ENCODE peak calls at places on chromosomes 2 and 18, in six cellular contexts. One of them, this sample, is unnamed. For H3K9me3, the result is how much of the 10 kb centered on the place peaks cover.

GRCh38 chr2:223725494-223725893 is 111.9 kb downstream of the AP1S3 start:
- DNase-seq in heart left ventricle: peak
- DNase-seq in IMR-90: peak
- DNase-seq in ovary: peak
- DNase-seq in AG04450: peak
- DNase-seq in colonic mucosa: peak
- DNase-seq in this sample: peak

GRCh38 chr2:96538487-96539214 is 2.1 kb downstream of the ARID5A start:
- DNase-seq in heart left ventricle: peak
- DNase-seq in IMR-90: no peak
- DNase-seq in ovary: peak
- DNase-seq in AG04450: no peak
- DNase-seq in colonic mucosa: peak
- DNase-seq in this sample: peak

GRCh38 chr2:65939687-65940086 is 495.2 kb upstream of the MEIS1 start:
- DNase-seq in heart left ventricle: no peak
- DNase-seq in IMR-90: no peak
- DNase-seq in ovary: no peak
- DNase-seq in AG04450: no peak
- DNase-seq in colonic mucosa: no peak
- DNase-seq in this sample: no peak

GRCh38 chr2:118300807-118301206 is 212.5 kb downstream of the INSIG2 start:
- DNase-seq in heart left ventricle: no peak
- DNase-seq in IMR-90: no peak
- DNase-seq in ovary: no peak
- DNase-seq in AG04450: no peak
- DNase-seq in colonic mucosa: no peak
- DNase-seq in this sample: no peak

GRCh38 chr2:231113489-231113888 is 11.4 kb downstream of the HTR2B start:
- DNase-seq in heart left ventricle: no peak
- DNase-seq in IMR-90: no peak
- DNase-seq in ovary: no peak
- DNase-seq in AG04450: no peak
- DNase-seq in colonic mucosa: no peak
- DNase-seq in this sample: no peak

GRCh38 chr2:221716434-221717303 is 144.6 kb upstream of the EPHA4 start:
- DNase-seq in heart left ventricle: no peak
- DNase-seq in IMR-90: peak
- DNase-seq in ovary: no peak
- DNase-seq in AG04450: no peak
- DNase-seq in colonic mucosa: peak
- DNase-seq in this sample: no peak

GRCh38 chr2:7672027-7672684 is 754.9 kb downstream of the RNF144A start:
- DNase-seq in heart left ventricle: no peak
- DNase-seq in IMR-90: peak
- DNase-seq in ovary: no peak
- DNase-seq in AG04450: peak
- DNase-seq in colonic mucosa: peak
- DNase-seq in this sample: peak

GRCh38 chr18:58674863-58675472 is 3.7 kb downstream of the MALT1 start:
- DNase-seq in heart left ventricle: no peak
- DNase-seq in IMR-90: peak
- DNase-seq in ovary: no peak
- DNase-seq in AG04450: no peak
- DNase-seq in colonic mucosa: no peak
- DNase-seq in this sample: peak

GRCh38 chr18:56873441-56874140 is 222.4 kb downstream of the WDR7 start:
- DNase-seq in heart left ventricle: no peak
- DNase-seq in IMR-90: no peak
- DNase-seq in ovary: no peak
- DNase-seq in AG04450: no peak
- DNase-seq in colonic mucosa: no peak
- DNase-seq in this sample: peak

GRCh38 chr2:98577313-98577712 is 31.0 kb downstream of the COA5 start:
- DNase-seq in heart left ventricle: no peak
- DNase-seq in IMR-90: no peak
- DNase-seq in ovary: no peak
- DNase-seq in AG04450: no peak
- DNase-seq in colonic mucosa: peak
- DNase-seq in this sample: no peak

GRCh38 chr2:64263315-64263714 is 119.1 kb upstream of the PELI1 start:
- DNase-seq in heart left ventricle: no peak
- DNase-seq in IMR-90: peak
- DNase-seq in ovary: no peak
- DNase-seq in AG04450: peak
- DNase-seq in colonic mucosa: no peak
- DNase-seq in this sample: peak

GRCh38 chr2:46561731-46562450 is 82.5 kb downstream of the TMEM247 start:
- DNase-seq in heart left ventricle: peak
- DNase-seq in IMR-90: no peak
- DNase-seq in ovary: no peak
- DNase-seq in AG04450: no peak
- DNase-seq in colonic mucosa: no peak
- DNase-seq in this sample: no peak

GRCh38 chr18:2173464-2173863 is 397.8 kb downstream of the METTL4 start:
- DNase-seq in heart left ventricle: peak
- DNase-seq in IMR-90: peak
- DNase-seq in ovary: no peak
- DNase-seq in AG04450: peak
- DNase-seq in colonic mucosa: no peak
- DNase-seq in this sample: peak

GRCh38 chr2:24123212-24124002 is at the start of the genes FAM228B and PFN4:
- DNase-seq in heart left ventricle: peak
- DNase-seq in IMR-90: peak
- DNase-seq in ovary: peak
- DNase-seq in AG04450: peak
- DNase-seq in colonic mucosa: peak
- DNase-seq in this sample: peak

GRCh38 chr2:222364280-222364895 is 60.0 kb upstream of the SGPP2 start:
- DNase-seq in heart left ventricle: no peak
- DNase-seq in IMR-90: no peak
- DNase-seq in ovary: no peak
- DNase-seq in AG04450: no peak
- DNase-seq in colonic mucosa: no peak
- DNase-seq in this sample: peak

GRCh38 chr2:50820176-50820575 is 211.8 kb downstream of the NRXN1 start:
- DNase-seq in heart left ventricle: no peak
- DNase-seq in IMR-90: no peak
- DNase-seq in ovary: no peak
- DNase-seq in AG04450: no peak
- DNase-seq in colonic mucosa: no peak
- DNase-seq in this sample: no peak

GRCh38 chr2:152602750-152603149 is 114.5 kb downstream of the PRPF40A start:
- DNase-seq in heart left ventricle: no peak
- DNase-seq in IMR-90: no peak
- DNase-seq in ovary: no peak
- DNase-seq in AG04450: no peak
- DNase-seq in colonic mucosa: no peak
- DNase-seq in this sample: no peak

GRCh38 chr18:46152436-46152807 is 48.2 kb downstream of the HAUS1 start:
- DNase-seq in heart left ventricle: peak
- DNase-seq in IMR-90: peak
- DNase-seq in ovary: no peak
- DNase-seq in AG04450: no peak
- DNase-seq in colonic mucosa: no peak
- DNase-seq in this sample: peak

GRCh38 chr18:61702007-61702406 is 190.8 kb downstream of the RNF152 start:
- DNase-seq in heart left ventricle: no peak
- DNase-seq in IMR-90: peak
- DNase-seq in ovary: no peak
- DNase-seq in AG04450: no peak
- DNase-seq in colonic mucosa: no peak
- DNase-seq in this sample: peak

GRCh38 chr2:112787294-112787693 is 3.0 kb upstream of the IL1A start:
- DNase-seq in heart left ventricle: no peak
- DNase-seq in IMR-90: no peak
- DNase-seq in ovary: no peak
- DNase-seq in AG04450: no peak
- DNase-seq in colonic mucosa: no peak
- DNase-seq in this sample: peak

GRCh38 chr2:7190587-7191320 is 273.5 kb downstream of the RNF144A start:
- DNase-seq in heart left ventricle: no peak
- DNase-seq in IMR-90: no peak
- DNase-seq in ovary: no peak
- DNase-seq in AG04450: no peak
- DNase-seq in colonic mucosa: no peak
- DNase-seq in this sample: no peak

GRCh38 chr18:62720048-62720447 is 4.7 kb downstream of the PHLPP1 start:
- DNase-seq in heart left ventricle: no peak
- DNase-seq in IMR-90: no peak
- DNase-seq in ovary: no peak
- DNase-seq in AG04450: no peak
- DNase-seq in colonic mucosa: no peak
- DNase-seq in this sample: no peak

GRCh38 chr18:54717673-54718435 is 110.4 kb upstream of the RAB27B start:
- DNase-seq in heart left ventricle: no peak
- DNase-seq in IMR-90: no peak
- DNase-seq in ovary: no peak
- DNase-seq in AG04450: no peak
- DNase-seq in colonic mucosa: no peak
- DNase-seq in this sample: peak

GRCh38 chr2:157839162-157839801 is 36.8 kb downstream of the ACVR1 start:
- DNase-seq in heart left ventricle: peak
- DNase-seq in IMR-90: peak
- DNase-seq in ovary: no peak
- DNase-seq in AG04450: no peak
- DNase-seq in colonic mucosa: no peak
- DNase-seq in this sample: peak

GRCh38 chr2:16019060-16019475 is 78.7 kb downstream of the MYCN start:
- DNase-seq in heart left ventricle: no peak
- DNase-seq in IMR-90: no peak
- DNase-seq in ovary: no peak
- DNase-seq in AG04450: no peak
- DNase-seq in colonic mucosa: no peak
- DNase-seq in this sample: no peak

GRCh38 chr18:8799593-8799992 is 94.2 kb downstream of the MTCL1 start:
- DNase-seq in heart left ventricle: no peak
- DNase-seq in IMR-90: peak
- DNase-seq in ovary: no peak
- DNase-seq in AG04450: no peak
- DNase-seq in colonic mucosa: no peak
- DNase-seq in this sample: no peak

GRCh38 chr2:186733414-186733813 is 39.6 kb downstream of the FAM171B start:
- DNase-seq in heart left ventricle: no peak
- DNase-seq in IMR-90: no peak
- DNase-seq in ovary: no peak
- DNase-seq in AG04450: no peak
- DNase-seq in colonic mucosa: no peak
- DNase-seq in this sample: no peak

DNA sequence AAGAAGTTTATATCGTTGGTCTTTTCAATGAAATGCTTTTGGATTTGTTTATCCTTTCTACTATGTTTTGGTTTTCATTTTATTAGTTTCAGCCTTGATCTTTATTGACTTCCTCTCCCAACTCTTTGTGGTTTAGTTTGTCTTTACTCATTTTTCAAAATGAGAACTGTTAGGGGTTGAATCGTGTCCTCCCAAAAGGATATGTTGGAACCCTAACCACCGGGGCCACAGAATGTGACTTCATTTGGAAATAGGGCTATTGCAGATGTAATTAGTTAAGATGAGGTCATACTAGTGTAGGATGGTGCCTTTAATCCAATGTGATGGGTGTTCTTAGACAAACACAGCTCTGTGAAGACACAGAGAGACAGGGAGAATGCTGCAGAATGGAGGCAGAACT is 60.4 kb upstream of the IL1R2 start:
- DNase-seq in heart left ventricle: no peak
- DNase-seq in IMR-90: no peak
- DNase-seq in ovary: no peak
- DNase-seq in AG04450: no peak
- DNase-seq in colonic mucosa: no peak
- DNase-seq in this sample: no peak
- H3K9me3 ChIP-seq in heart left ventricle: under half
- H3K9me3 ChIP-seq in IMR-90: under half
- H3K9me3 ChIP-seq in ovary: under half
- H3K9me3 ChIP-seq in AG04450: under half
- H3K9me3 ChIP-seq in colonic mucosa: under half
- H3K9me3 ChIP-seq in this sample: under half

GRCh38 chr2:28103611-28104010 is 213.1 kb downstream of the BABAM2 start:
- DNase-seq in heart left ventricle: no peak
- DNase-seq in IMR-90: no peak
- DNase-seq in ovary: no peak
- DNase-seq in AG04450: no peak
- DNase-seq in colonic mucosa: no peak
- DNase-seq in this sample: no peak
- H3K27ac ChIP-seq in heart left ventricle: peak
- H3K27ac ChIP-seq in IMR-90: peak
- H3K27ac ChIP-seq in ovary: no peak
- H3K27ac ChIP-seq in AG04450: no peak
- H3K27ac ChIP-seq in colonic mucosa: no peak
- H3K27ac ChIP-seq in this sample: no peak

GRCh38 chr2:168801456-168801855 is 981 bp upstream of the NOSTRIN start:
- DNase-seq in heart left ventricle: no peak
- DNase-seq in IMR-90: no peak
- DNase-seq in ovary: no peak
- DNase-seq in AG04450: no peak
- DNase-seq in colonic mucosa: no peak
- DNase-seq in this sample: no peak

GRCh38 chr2:168804214-168804613 is 1.8 kb downstream of the NOSTRIN start:
- DNase-seq in heart left ventricle: no peak
- DNase-seq in IMR-90: no peak
- DNase-seq in ovary: no peak
- DNase-seq in AG04450: no peak
- DNase-seq in colonic mucosa: no peak
- DNase-seq in this sample: no peak

GRCh38 chr2:168805615-168806014 is 3.2 kb downstream of the NOSTRIN start:
- DNase-seq in heart left ventricle: no peak
- DNase-seq in IMR-90: no peak
- DNase-seq in ovary: no peak
- DNase-seq in AG04450: no peak
- DNase-seq in colonic mucosa: no peak
- DNase-seq in this sample: no peak

GRCh38 chr2:168801961-168802824 is at the start of gene NOSTRIN:
- DNase-seq in heart left ventricle: peak
- DNase-seq in IMR-90: peak
- DNase-seq in ovary: peak
- DNase-seq in AG04450: no peak
- DNase-seq in colonic mucosa: peak
- DNase-seq in this sample: peak

GRCh38 chr2:168802825-168803726 is 639 bp downstream of the NOSTRIN start:
- DNase-seq in heart left ventricle: no peak
- DNase-seq in IMR-90: no peak
- DNase-seq in ovary: no peak
- DNase-seq in AG04450: no peak
- DNase-seq in colonic mucosa: no peak
- DNase-seq in this sample: no peak
- H3K4me3 ChIP-seq in heart left ventricle: peak
- H3K4me3 ChIP-seq in IMR-90: no peak
- H3K4me3 ChIP-seq in ovary: peak
- H3K4me3 ChIP-seq in AG04450: no peak
- H3K4me3 ChIP-seq in colonic mucosa: peak
- H3K4me3 ChIP-seq in this sample: no peak

GRCh38 chr2:44930274-44930826 is 11.2 kb upstream of the SIX3 start:
- DNase-seq in heart left ventricle: no peak
- DNase-seq in IMR-90: no peak
- DNase-seq in ovary: no peak
- DNase-seq in AG04450: no peak
- DNase-seq in colonic mucosa: no peak
- DNase-seq in this sample: no peak
- H3K9me3 ChIP-seq in heart left ventricle: under half
- H3K9me3 ChIP-seq in IMR-90: under half
- H3K9me3 ChIP-seq in ovary: under half
- H3K9me3 ChIP-seq in AG04450: under half
- H3K9me3 ChIP-seq in colonic mucosa: under half
- H3K9me3 ChIP-seq in this sample: under half

GRCh38 chr2:43302311-43303051 is 76.1 kb upstream of the ZFP36L2 start:
- DNase-seq in heart left ventricle: no peak
- DNase-seq in IMR-90: no peak
- DNase-seq in ovary: no peak
- DNase-seq in AG04450: no peak
- DNase-seq in colonic mucosa: no peak
- DNase-seq in this sample: no peak
- H3K27ac ChIP-seq in heart left ventricle: peak
- H3K27ac ChIP-seq in IMR-90: no peak
- H3K27ac ChIP-seq in ovary: no peak
- H3K27ac ChIP-seq in AG04450: no peak
- H3K27ac ChIP-seq in colonic mucosa: no peak
- H3K27ac ChIP-seq in this sample: no peak

This sample was measured in cardiac muscle cell.